ENCODE peak calls at places on chromosomes 13 and 19, in seven cellular contexts. P is neural progenitor cell, U is osteocyte, E is pancreas, A is transverse colon, J is heart left ventricle, C is A549. N is an unnamed sample.

GRCh38 chr13:86795858-86796257 is 875.3 kb upstream of the SLITRK5 start:
- DNase-seq in J (no peak), P (no peak), E (no peak), A (no peak), C (no peak), U (no peak), N (no peak)

GRCh38 chr19:9075064-9075964 is 11.5 kb upstream of the OR1M1 start:
- DNase-seq in U (peak; percentile 86), P (peak; percentile 50), E (peak; percentile 80), J (peak; percentile 66), C (peak; percentile 95), A (peak; percentile 50), N (peak; percentile 100)

GRCh38 chr19:34503546-34504272 is 22.2 kb downstream of the WTIP start:
- DNase-seq in C (no peak), U (peak; percentile 73), A (no peak), E (no peak), J (no peak), P (no peak), N (no peak)

GRCh38 chr19:14563989-14564650 is 7.7 kb downstream of the NDUFB7 start:
- DNase-seq in E (no peak), P (peak; percentile 71), C (peak; percentile 11), A (no peak), J (no peak), U (no peak), N (peak; percentile 81)

GRCh38 chr19:46225558-46226004 is 4.0 kb upstream of the IGFL1 start:
- DNase-seq in U (no peak), A (no peak), E (no peak), J (no peak), P (peak; percentile 57), C (no peak), N (peak; percentile 49)

GRCh38 chr13:47463726-47464125 is 537.3 kb downstream of the SUCLA2 start:
- DNase-seq in U (no peak), E (no peak), P (no peak), J (no peak), A (no peak), C (no peak), N (peak; percentile 16)

GRCh38 chr13:98490195-98490771 is 86.6 kb downstream of the STK24 start:
- DNase-seq in J (no peak), U (no peak), E (no peak), C (no peak), A (no peak), P (no peak), N (no peak)

GRCh38 chr19:12628040-12629022 is 17.6 kb downstream of the ZNF791 start:
- DNase-seq in J (no peak), U (no peak), C (no peak), A (no peak), E (no peak), P (no peak), N (peak; percentile 17)

GRCh38 chr19:5691205-5691929 is 1.3 kb downstream of the RPL36 start:
- DNase-seq in E (peak; percentile 53), A (peak; percentile 78), C (no peak), U (peak; percentile 82), P (peak; percentile 45), J (peak; percentile 83), N (peak; percentile 63)

GRCh38 chr13:44837250-44837649 is 152.0 kb downstream of the NUFIP1 start:
- DNase-seq in U (no peak), C (no peak), E (no peak), J (no peak), P (no peak), A (no peak), N (peak; percentile 16)

GRCh38 chr19:49061000-49061399 is 3.5 kb upstream of the CGB7 start:
- DNase-seq in A (no peak), P (no peak), J (no peak), U (no peak), E (no peak), C (no peak), N (no peak)

GRCh38 chr13:110409581-110409992 is 102.5 kb downstream of the COL4A2 start:
- DNase-seq in J (peak; percentile 60), P (no peak), C (no peak), U (no peak), A (no peak), E (no peak), N (peak; percentile 53)

GRCh38 chr19:36198116-36198515 is 16.3 kb downstream of the ZNF565 start:
- DNase-seq in C (no peak), A (no peak), P (no peak), E (no peak), U (no peak), J (no peak), N (no peak)

GRCh38 chr13:47545630-47546029 is 455.4 kb downstream of the SUCLA2 start:
- DNase-seq in J (no peak), A (no peak), P (no peak), E (no peak), U (no peak), C (no peak), N (no peak)

GRCh38 chr19:11345122-11345752 is 831 bp downstream of the TMEM205 start:
- DNase-seq in A (no peak), U (no peak), P (no peak), E (no peak), J (no peak), C (no peak), N (peak; percentile 81)

GRCh38 chr13:68056816-68057710 is 826.9 kb upstream of the PCDH9 start:
- DNase-seq in A (peak; percentile 32), E (no peak), U (no peak), J (no peak), P (no peak), C (peak; percentile 1), N (peak; percentile 95)

GRCh38 chr19:54644056-54644455 is 13.8 kb downstream of the LILRB1 start:
- DNase-seq in C (no peak), U (peak; percentile 48), J (peak; percentile 20), E (peak; percentile 45), A (peak; percentile 32), P (no peak), N (no peak)

GRCh38 chr13:79492313-79492798 is 11.4 kb downstream of the NDFIP2 start:
- DNase-seq in U (no peak), P (no peak), J (no peak), C (no peak), A (no peak), E (no peak), N (peak; percentile 35)

GRCh38 chr13:68369739-68370138 is 1139.6 kb upstream of the PCDH9 start:
- DNase-seq in C (peak; percentile 4), E (no peak), J (no peak), U (no peak), P (no peak), A (no peak), N (peak; percentile 62)

GRCh38 chr13:113651511-113652403 is 6.2 kb downstream of the ATP4B start:
- DNase-seq in C (no peak), A (peak; percentile 4), J (peak; percentile 4), U (no peak), E (no peak), P (no peak), N (no peak)

GRCh38 chr13:98216135-98216565 is 39.1 kb upstream of the RNF113B start:
- DNase-seq in U (no peak), E (peak; percentile 53), P (no peak), A (no peak), J (peak; percentile 57), C (peak; percentile 13), N (peak; percentile 49)

GRCh38 chr19:35928507-35928906 is 7.7 kb upstream of the LRFN3 start:
- DNase-seq in U (no peak), E (no peak), P (no peak), J (no peak), C (no peak), A (no peak), N (no peak)

GRCh38 chr13:62473190-62473943 is 1057.7 kb upstream of the PCDH20 start:
- DNase-seq in U (no peak), A (no peak), C (no peak), P (no peak), E (no peak), J (no peak), N (no peak)

GRCh38 chr19:42361545-42361910 is 28.6 kb downstream of the CNFN start:
- DNase-seq in A (no peak), E (no peak), P (no peak), C (no peak), J (no peak), U (no peak), N (no peak)

GRCh38 chr19:42363614-42364346 is 26.3 kb downstream of the CNFN start:
- DNase-seq in E (no peak), A (no peak), C (no peak), U (no peak), J (no peak), P (no peak), N (no peak)

GRCh38 chr19:42362342-42362741 is 27.8 kb downstream of the CNFN start:
- DNase-seq in J (no peak), E (no peak), A (no peak), P (no peak), U (no peak), C (no peak), N (no peak)

GRCh38 chr19:42362891-42363440 is 27.1 kb downstream of the CNFN start:
- DNase-seq in A (no peak), J (no peak), U (no peak), E (no peak), P (peak; percentile 14), C (no peak), N (no peak)

GRCh38 chr19:42360787-42361544 is 29.1 kb downstream of the CNFN start:
- DNase-seq in U (no peak), A (no peak), E (no peak), C (no peak), J (no peak), P (peak; percentile 80), N (no peak)
- TF ChIP-seq CTCF in U (no peak), A (no peak), E (no peak), C (no peak), J (no peak), P (peak; percentile 45), N (no peak)

GRCh38 chr19:39083983-39084731 is at the start of gene ACP7:
- DNase-seq in E (no peak), U (no peak), P (peak; percentile 40), A (no peak), J (no peak), C (no peak), N (no peak)
- TF ChIP-seq CTCF in E (no peak), U (no peak), P (no peak), A (no peak), J (no peak), C (no peak), N (no peak)

GRCh38 chr13:90308249-90308648 is 1039.2 kb upstream of the MIR17HG start:
- DNase-seq in A (no peak), C (no peak), U (no peak), E (no peak), P (no peak), J (no peak), N (no peak)

GRCh38 chr13:90307136-90307535 is 1040.4 kb upstream of the MIR17HG start:
- DNase-seq in J (no peak), A (no peak), C (no peak), E (no peak), U (no peak), P (no peak), N (no peak)

GRCh38 chr13:90315061-90315460 is 1032.4 kb upstream of the MIR17HG start:
- DNase-seq in A (no peak), U (no peak), J (no peak), P (peak; percentile 79), E (no peak), C (no peak), N (no peak)

GRCh38 chr13:90311929-90312328 is 1035.6 kb upstream of the MIR17HG start:
- DNase-seq in P (no peak), J (no peak), C (no peak), A (no peak), U (no peak), E (no peak), N (no peak)
- TF ChIP-seq CTCF in P (no peak), J (no peak), C (no peak), A (no peak), U (no peak), E (no peak), N (no peak)

GRCh38 chr13:33310245-33311038 is 24.9 kb upstream of the STARD13 start:
- DNase-seq in J (no peak), C (no peak), A (no peak), P (no peak), U (no peak), E (no peak), N (no peak)
- TF ChIP-seq CTCF in J (no peak), C (no peak), A (no peak), P (no peak), U (no peak), E (no peak), N (no peak)